ENCODE peak calls at places on chromosome 22, in four cellular contexts. L is NCI-H1417; Q is PC-9; W is activated naive CD4-positive, alpha-beta T cell treated with anti-CD3 and anti-CD28 coated beads, Interleukin-2, amount 50 U/mL, for 72 hours. D is an unnamed sample.

GRCh38 chr22:49299821-49300231 is 527.8 kb downstream of the BRD1 start:
- DNase-seq in Q (no peak), L (no peak), W (peak), D (no peak)

GRCh38 chr22:18970180-18970947 is 34.3 kb upstream of the PRODH start:
- DNase-seq in L (peak), W (no peak), Q (no peak), D (no peak)

GRCh38 chr22:30294066-30294465 is 4.8 kb upstream of the CASTOR1 start:
- DNase-seq in W (no peak), Q (no peak), L (peak), D (no peak)

GRCh38 chr22:21451545-21452520 is 15.4 kb upstream of the TMEM191C start:
- DNase-seq in W (peak), Q (no peak), L (no peak), D (no peak)

GRCh38 chr22:42553475-42554361 is at the start of gene SERHL2:
- DNase-seq in W (peak), L (peak), Q (peak), D (peak)

GRCh38 chr22:47587361-47587760 is 824.9 kb downstream of the TBC1D22A start:
- DNase-seq in W (no peak), Q (no peak), L (no peak), D (no peak)

GRCh38 chr22:23178512-23179254 is 1.6 kb upstream of the BCR start:
- DNase-seq in L (peak), W (no peak), Q (peak), D (peak)

GRCh38 chr22:27107005-27107404 is 449.6 kb downstream of the MIAT start:
- DNase-seq in L (no peak), W (no peak), Q (no peak), D (no peak)

GRCh38 chr22:19258371-19258770 is 33.1 kb downstream of the CLTCL1 start:
- DNase-seq in W (no peak), L (no peak), Q (no peak), D (no peak)

GRCh38 chr22:31953251-31953650 is 8.9 kb downstream of the YWHAH start:
- DNase-seq in L (no peak), Q (no peak), W (no peak), D (no peak)

GRCh38 chr22:50548046-50548912 is 2.6 kb downstream of the KLHDC7B start:
- DNase-seq in W (no peak), Q (no peak), L (no peak), D (no peak)

GRCh38 chr22:37476389-37477329 is 9.5 kb downstream of the MFNG start:
- DNase-seq in W (no peak), L (peak), Q (no peak), D (no peak)

GRCh38 chr22:28815101-28815500 is 14.7 kb upstream of the XBP1 start:
- DNase-seq in Q (no peak), L (no peak), W (no peak), D (no peak)

GRCh38 chr22:30869996-30870395 is 98.6 kb downstream of the MORC2 start:
- DNase-seq in L (no peak), Q (no peak), W (peak), D (no peak)

GRCh38 chr22:26134654-26135330 is 34.5 kb upstream of the SEZ6L start:
- DNase-seq in W (no peak), L (no peak), Q (no peak), D (peak)

GRCh38 chr22:31490496-31490925 is 869 bp upstream of the EIF4ENIF1 start:
- DNase-seq in W (peak), L (no peak), Q (peak), D (peak)

GRCh38 chr22:28837640-28838039 is 37.3 kb upstream of the XBP1 start:
- DNase-seq in L (no peak), W (no peak), Q (no peak), D (no peak)

GRCh38 chr22:49965291-49966040 is 4.9 kb downstream of the PIM3 start:
- DNase-seq in W (peak), L (no peak), Q (no peak), D (no peak)

GRCh38 chr22:39308614-39309363 is 10.6 kb downstream of the RPL3 start:
- DNase-seq in Q (peak), L (no peak), W (no peak), D (peak)

GRCh38 chr22:46564084-46564714 is 26.8 kb upstream of the CELSR1 start:
- DNase-seq in Q (no peak), L (no peak), W (no peak), D (peak)

GRCh38 chr22:47333625-47334024 is 571.2 kb downstream of the TBC1D22A start:
- DNase-seq in Q (peak), W (no peak), L (no peak), D (peak)

GRCh38 chr22:17962168-17962567 is 62.2 kb downstream of the MICAL3 start:
- DNase-seq in W (no peak), Q (no peak), L (no peak), D (no peak)

GRCh38 chr22:35349704-35350538 is 31.0 kb upstream of the HMOX1 start:
- DNase-seq in L (peak), Q (no peak), W (no peak), D (peak)

GRCh38 chr22:48490513-48491411 is 1336.9 kb downstream of the BRD1 start:
- DNase-seq in Q (no peak), W (no peak), L (peak), D (no peak)